ENCODE peak calls at places on chromosome 21, in five cellular contexts. S is CD4-positive, alpha-beta T cell; H is heart right ventricle; R is CD8-positive, alpha-beta T cell; A is BE2C. J is an unnamed sample.

GRCh38 chr21:38903578-38904193 is 98.0 kb downstream of the ETS2 start:
- DNase-seq in A (no peak), H (no peak), R (no peak), S (no peak), J (no peak)

GRCh38 chr21:15617968-15618367 is 111.8 kb upstream of the USP25 start:
- DNase-seq in A (no peak), R (no peak), S (no peak), H (no peak), J (no peak)

GRCh38 chr21:31872452-31873274 is at the start of gene HUNK:
- DNase-seq in H (no peak), R (no peak), A (peak; percentile 61), S (no peak), J (no peak)

GRCh38 chr21:31201548-31201947 is 142.5 kb downstream of the TIAM1 start:
- DNase-seq in R (no peak), A (no peak), H (peak; percentile 60), S (no peak), J (peak; percentile 87)

GRCh38 chr21:36890086-36890485 is 76.4 kb downstream of the HLCS start:
- DNase-seq in A (no peak), S (no peak), R (no peak), H (no peak), J (peak; percentile 32)

GRCh38 chr21:38925923-38926322 is 120.2 kb downstream of the ETS2 start:
- DNase-seq in R (no peak), S (no peak), H (peak; percentile 71), A (no peak), J (peak; percentile 85)

GRCh38 chr21:14900058-14900457 is 164.7 kb downstream of the NRIP1 start:
- DNase-seq in A (no peak), R (no peak), S (no peak), H (no peak), J (no peak)

GRCh38 chr21:14754682-14755081 is 208.6 kb upstream of the SAMSN1 start:
- DNase-seq in H (no peak), S (no peak), A (no peak), R (no peak), J (no peak)

GRCh38 chr21:39661740-39662139 is 49.0 kb downstream of the B3GALT5 start:
- DNase-seq in S (no peak), A (no peak), H (no peak), R (no peak), J (peak; percentile 42)

GRCh38 chr21:27480841-27481261 is 514.0 kb upstream of the ADAMTS5 start:
- DNase-seq in R (no peak), S (no peak), H (no peak), A (no peak), J (no peak)

GRCh38 chr21:28261291-28261690 is 731.4 kb downstream of the LTN1 start:
- DNase-seq in A (no peak), S (no peak), R (no peak), H (no peak), J (no peak)

GRCh38 chr21:31921079-31921478 is 48.3 kb downstream of the HUNK start:
- DNase-seq in H (no peak), R (no peak), A (no peak), S (no peak), J (no peak)

DNA sequence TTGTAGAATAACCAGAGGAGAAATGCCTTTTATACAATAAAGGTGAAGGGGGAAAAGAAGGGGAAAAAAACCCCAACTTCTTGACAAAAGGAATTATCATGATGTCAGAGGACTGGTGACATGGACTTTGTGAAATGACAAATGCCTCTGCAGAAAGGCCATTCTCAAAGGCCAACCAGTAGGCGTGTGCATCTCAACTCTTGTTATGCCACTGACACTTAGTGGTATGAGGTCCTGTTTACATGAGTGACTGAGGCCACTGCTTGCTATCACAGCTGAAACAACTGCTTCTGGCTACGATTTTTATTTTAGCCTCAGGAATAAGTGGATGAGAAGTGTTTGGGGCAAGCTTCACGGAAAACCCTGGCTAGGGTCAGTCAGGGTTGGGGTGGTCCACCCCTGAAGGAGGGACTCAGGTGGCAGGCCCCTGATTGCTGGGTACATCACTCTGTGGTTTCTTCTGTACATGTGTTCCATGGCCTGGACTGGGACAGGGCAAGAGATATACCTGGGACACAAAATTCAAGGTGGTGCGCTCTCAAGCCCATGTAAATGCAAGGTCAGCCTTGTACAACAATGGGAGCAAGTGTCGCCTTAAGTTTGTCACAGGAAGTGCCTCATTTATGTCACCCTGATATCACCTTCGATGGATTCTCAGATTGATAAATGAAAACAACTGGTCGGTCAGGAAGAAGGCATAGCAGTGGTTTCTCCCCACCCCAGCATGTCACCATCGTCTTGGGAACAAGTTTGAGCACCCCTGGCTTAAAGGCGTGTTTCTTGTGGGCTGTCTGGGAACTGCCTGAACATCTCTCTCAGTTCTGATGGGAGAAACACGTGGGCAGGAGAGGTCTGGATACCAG is 12.3 kb downstream of the RUNX1 start:
- DNase-seq in H (no peak), S (no peak), A (no peak), R (no peak), J (peak; percentile 34)
- H3K27me3 ChIP-seq in H (peaks cover 8% of the 10 kb centered on the region), S (no peaks in the 10 kb centered on the region), A (no peaks in the 10 kb centered on the region), R (no peaks in the 10 kb centered on the region), J (no peaks in the 10 kb centered on the region)

GRCh38 chr21:42413500-42413899 is 9.8 kb downstream of the UBASH3A start:
- DNase-seq in S (no peak), R (no peak), H (no peak), A (no peak), J (no peak)

GRCh38 chr21:42414066-42414465 is 10.4 kb downstream of the UBASH3A start:
- DNase-seq in S (no peak), A (no peak), R (no peak), H (no peak), J (no peak)

GRCh38 chr21:42413093-42413492 is 9.4 kb downstream of the UBASH3A start:
- DNase-seq in A (no peak), R (no peak), S (no peak), H (no peak), J (no peak)

GRCh38 chr21:42414928-42415769 is 11.4 kb downstream of the UBASH3A start:
- DNase-seq in A (no peak), S (peak; percentile 86), H (no peak), R (peak; percentile 78), J (no peak)

GRCh38 chr21:42414553-42414927 is 10.8 kb downstream of the UBASH3A start:
- DNase-seq in S (no peak), A (no peak), H (no peak), R (no peak), J (no peak)
- H3K27me3 ChIP-seq in S (no peaks in the 10 kb centered on the region), A (peaks cover 11% of the 10 kb centered on the region), H (peaks cover 37% of the 10 kb centered on the region), R (no peaks in the 10 kb centered on the region), J (no peaks in the 10 kb centered on the region)

DNA sequence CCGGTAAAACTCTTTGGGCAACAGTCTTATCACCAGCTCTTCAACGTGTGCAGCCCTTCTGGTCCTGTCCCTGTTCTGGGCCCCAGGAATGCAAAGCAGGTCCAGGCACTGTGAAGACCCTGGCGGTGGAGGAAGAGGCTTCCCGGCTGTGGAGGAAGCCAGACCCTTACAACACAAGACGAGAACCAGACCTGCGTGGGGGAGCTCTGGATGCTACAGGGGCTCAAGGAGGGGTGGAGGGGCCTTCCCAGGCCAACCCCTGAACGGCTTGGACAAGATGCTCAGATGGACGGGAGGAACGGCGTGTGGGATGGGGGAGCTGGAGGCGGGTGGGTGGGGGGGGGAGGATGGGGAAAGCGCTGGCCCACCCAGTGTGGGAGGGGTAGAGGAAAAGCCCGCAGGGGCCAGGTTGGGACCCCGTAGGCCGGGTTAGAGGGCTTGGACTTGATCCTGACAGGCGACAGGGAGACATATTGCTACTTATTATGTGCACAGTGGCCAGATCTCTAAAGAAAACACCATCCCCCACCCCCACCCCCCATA is 5.1 kb upstream of the OLIG2 start:
- DNase-seq in H (no peak), R (no peak), S (no peak), A (no peak), J (no peak)
- H3K27me3 ChIP-seq in H (peaks cover 100% of the 10 kb centered on the region), R (peaks cover 27% of the 10 kb centered on the region), S (peaks cover 93% of the 10 kb centered on the region), A (peaks cover 95% of the 10 kb centered on the region), J (peaks cover 31% of the 10 kb centered on the region)

GRCh38 chr21:34648739-34649297 is 20.0 kb upstream of the CLIC6 start:
- DNase-seq in S (no peak), H (no peak), R (no peak), A (no peak), J (peak; percentile 18)

GRCh38 chr21:34647552-34647951 is 21.2 kb upstream of the CLIC6 start:
- DNase-seq in S (no peak), H (no peak), A (no peak), R (no peak), J (no peak)

GRCh38 chr21:34651642-34652041 is 17.2 kb upstream of the CLIC6 start:
- DNase-seq in A (no peak), S (no peak), R (no peak), H (no peak), J (no peak)

GRCh38 chr21:34651032-34651431 is 17.8 kb upstream of the CLIC6 start:
- DNase-seq in R (no peak), H (no peak), A (no peak), S (no peak), J (no peak)

GRCh38 chr21:34649400-34649799 is 19.4 kb upstream of the CLIC6 start:
- DNase-seq in A (no peak), R (no peak), H (no peak), S (no peak), J (peak; percentile 11)
- H3K27me3 ChIP-seq in A (no peaks in the 10 kb centered on the region), R (peaks cover 3% of the 10 kb centered on the region), H (peaks cover 8% of the 10 kb centered on the region), S (peaks cover 6% of the 10 kb centered on the region), J (no peaks in the 10 kb centered on the region)

DNA sequence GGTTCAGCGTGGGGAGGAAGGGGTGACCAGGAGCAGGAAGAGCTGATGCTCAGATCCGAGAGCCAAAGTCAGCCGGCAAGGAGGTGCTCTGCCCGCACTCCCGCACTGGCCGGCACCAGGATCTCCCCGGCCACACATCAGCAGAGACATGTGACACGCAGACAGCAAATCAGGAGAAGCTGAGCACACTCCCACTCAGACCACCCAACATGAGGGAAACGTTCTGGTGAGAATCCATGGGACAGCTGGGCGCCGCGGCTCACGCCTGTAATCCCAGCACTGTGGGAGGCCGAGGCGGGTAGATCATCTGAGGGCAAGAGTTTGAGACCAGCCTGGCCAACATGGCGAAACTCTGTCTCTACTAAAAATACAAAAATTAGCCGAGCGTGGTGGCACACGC is 18.6 kb upstream of the PTTG1IP start:
- DNase-seq in A (no peak), R (no peak), S (no peak), H (no peak), J (no peak)
- H3K27me3 ChIP-seq in A (peaks cover 3% of the 10 kb centered on the region), R (no peaks in the 10 kb centered on the region), S (no peaks in the 10 kb centered on the region), H (peaks cover 2% of the 10 kb centered on the region), J (no peaks in the 10 kb centered on the region)

GRCh38 chr21:34885636-34886553 is 163.2 kb downstream of the RUNX1 start:
- DNase-seq in R (no peak), S (no peak), H (no peak), A (no peak), J (no peak)
- H3K27me3 ChIP-seq in R (no peaks in the 10 kb centered on the region), S (no peaks in the 10 kb centered on the region), H (peaks cover 70% of the 10 kb centered on the region), A (peaks cover 66% of the 10 kb centered on the region), J (peaks cover 3% of the 10 kb centered on the region)

DNA sequence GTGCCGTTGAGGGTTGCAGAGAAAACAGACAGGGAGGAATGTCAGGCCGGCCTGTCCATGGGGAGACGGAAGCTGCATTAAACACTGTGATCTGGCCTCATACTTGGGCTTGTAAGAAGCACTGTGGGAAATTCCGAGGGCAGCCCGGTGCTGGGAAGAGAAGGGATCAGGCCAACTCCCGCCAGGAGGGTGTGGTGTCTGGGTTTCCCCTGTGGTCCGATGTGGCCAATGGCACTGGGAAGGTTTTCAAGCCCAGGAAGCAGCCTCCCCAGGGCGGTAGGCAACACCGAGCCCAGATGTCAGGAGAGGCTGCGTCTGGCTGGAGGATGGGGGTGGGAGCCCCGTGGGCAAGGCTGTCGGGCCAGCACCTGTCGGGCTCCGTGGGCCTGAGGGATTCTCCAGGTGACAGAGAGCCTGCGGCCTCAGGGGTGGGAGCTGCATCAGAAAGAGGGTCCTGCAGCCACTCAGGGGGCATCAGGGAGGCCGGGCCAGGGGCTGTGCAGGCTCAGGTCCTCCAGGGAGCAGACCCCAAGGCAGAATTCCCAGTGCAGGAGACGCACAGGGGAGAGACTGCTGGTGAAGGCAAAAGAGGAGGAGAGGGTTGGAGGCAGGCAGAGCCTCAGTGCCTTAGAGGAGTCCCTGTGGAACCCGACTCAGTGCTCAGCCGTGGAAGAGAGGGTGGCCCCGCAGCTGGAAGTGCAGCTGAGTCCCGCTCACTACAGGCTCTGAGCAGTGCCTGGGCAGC is 8.4 kb downstream of the UBASH3A start:
- DNase-seq in R (no peak), H (no peak), A (no peak), S (no peak), J (no peak)
- H3K27me3 ChIP-seq in R (no peaks in the 10 kb centered on the region), H (peaks cover 29% of the 10 kb centered on the region), A (peaks cover 6% of the 10 kb centered on the region), S (no peaks in the 10 kb centered on the region), J (no peaks in the 10 kb centered on the region)

J was measured in right atrium auricular region.